ENCODE peak calls at places on chromosomes 12 and 14, in five cellular contexts. O is astrocyte, W is suprapubic skin, Q is HT1080, B is GM03348. S is an unnamed sample.
A peak's percentile ranks its signal among the peaks of the same experiment; 100 is the strongest.

GRCh38 chr12:21656931-21657335 is 709 bp downstream of the LDHB start:
- DNase-seq in B (peak; percentile 51), W (no peak), O (peak; percentile 41), Q (no peak), S (peak; percentile 66)

GRCh38 chr14:77319416-77319815 is 1.3 kb downstream of the POMT2 start:
- DNase-seq in W (no peak), Q (no peak), O (no peak), B (no peak), S (no peak)

GRCh38 chr14:70822706-70823185 is 13.4 kb upstream of the MAP3K9 start:
- DNase-seq in Q (no peak), W (no peak), B (peak; percentile 77), O (no peak), S (peak; percentile 68)

GRCh38 chr12:22333751-22334695 is 484 bp downstream of the ST8SIA1 start:
- DNase-seq in O (no peak), B (no peak), W (no peak), Q (no peak), S (no peak)

GRCh38 chr12:75876843-75877587 is 154.6 kb downstream of the PHLDA1 start:
- DNase-seq in O (no peak), Q (no peak), W (no peak), B (no peak), S (no peak)

GRCh38 chr12:78418919-78419318 is 445.7 kb upstream of the SYT1 start:
- DNase-seq in B (no peak), Q (no peak), O (no peak), W (no peak), S (no peak)

GRCh38 chr14:103702497-103703432 is 12.5 kb downstream of the XRCC3 start:
- DNase-seq in O (no peak), W (peak; percentile 49), Q (no peak), B (no peak), S (no peak)

GRCh38 chr12:116539905-116540482 is 19.2 kb upstream of the MAP1LC3B2 start:
- DNase-seq in W (no peak), Q (peak; percentile 66), O (peak; percentile 48), B (peak; percentile 29), S (no peak)

GRCh38 chr14:51884086-51884927 is 23.9 kb downstream of the GNG2 start:
- DNase-seq in B (peak; percentile 22), Q (peak; percentile 60), W (no peak), O (peak; percentile 82), S (no peak)

GRCh38 chr12:131055093-131055465 is 101.4 kb downstream of the ADGRD1 start:
- DNase-seq in B (no peak), Q (no peak), W (no peak), O (no peak), S (no peak)

GRCh38 chr14:102928412-102929348 is 6.2 kb downstream of the AMN start:
- DNase-seq in W (peak; percentile 86), Q (no peak), B (peak; percentile 64), O (peak; percentile 10), S (peak; percentile 95)

GRCh38 chr12:103632554-103633216 is 45.6 kb downstream of the STAB2 start:
- DNase-seq in Q (peak; percentile 56), W (peak; percentile 66), B (peak; percentile 82), O (peak; percentile 2), S (peak; percentile 68)

GRCh38 chr14:104926619-104927431 is 2.1 kb downstream of the PLD4 start:
- DNase-seq in W (no peak), Q (no peak), O (no peak), B (no peak), S (no peak)

GRCh38 chr14:61337893-61338292 is 16.5 kb downstream of the PRKCH start:
- DNase-seq in B (no peak), O (no peak), Q (no peak), W (no peak), S (no peak)

GRCh38 chr12:10361622-10362021 is 28.2 kb downstream of the KLRK1 start:
- DNase-seq in W (no peak), O (peak; percentile 76), Q (no peak), B (no peak), S (no peak)

GRCh38 chr12:92068441-92068840 is 77.2 kb downstream of the BTG1 start:
- DNase-seq in Q (no peak), O (no peak), B (no peak), W (no peak), S (no peak)

GRCh38 chr12:1719139-1719538 is 28.3 kb downstream of the ADIPOR2 start:
- DNase-seq in O (no peak), B (peak; percentile 39), W (no peak), Q (no peak), S (no peak)

GRCh38 chr14:91647817-91648216 is 84.1 kb downstream of the CATSPERB start:
- DNase-seq in B (no peak), Q (no peak), O (no peak), W (no peak), S (no peak)

GRCh38 chr12:105820407-105821140 is 318.2 kb downstream of the NUAK1 start:
- DNase-seq in B (peak; percentile 70), Q (no peak), O (peak; percentile 86), W (peak; percentile 77), S (no peak)

GRCh38 chr12:69475237-69475984 is 5.2 kb downstream of the FRS2 start:
- DNase-seq in W (no peak), Q (no peak), B (no peak), O (no peak), S (no peak)

GRCh38 chr12:124862768-124863408 is 776 bp downstream of the SCARB1 start:
- DNase-seq in W (no peak), O (no peak), B (no peak), Q (no peak), S (no peak)

GRCh38 chr12:89497467-89497866 is 27.1 kb downstream of the GALNT4 start:
- DNase-seq in B (no peak), O (no peak), Q (no peak), W (no peak), S (no peak)

GRCh38 chr12:61574339-61574738 is 685.9 kb upstream of the USP15 start:
- DNase-seq in B (no peak), W (no peak), Q (peak; percentile 3), O (no peak), S (no peak)

GRCh38 chr12:43370299-43370698 is 181.7 kb downstream of the ADAMTS20 start:
- DNase-seq in B (no peak), Q (peak; percentile 92), O (peak; percentile 59), W (no peak), S (no peak)

GRCh38 chr12:49789992-49790391 is 38.2 kb downstream of the NCKAP5L start:
- DNase-seq in W (no peak), B (no peak), Q (no peak), O (no peak), S (no peak)

GRCh38 chr12:46150735-46151134 is 118.1 kb downstream of the SLC38A1 start:
- DNase-seq in B (no peak), W (no peak), Q (no peak), O (no peak), S (no peak)

GRCh38 chr14:29584992-29585391 is 342.7 kb downstream of the PRKD1 start:
- DNase-seq in Q (peak; percentile 39), O (peak; percentile 80), W (no peak), B (peak; percentile 38), S (peak; percentile 65)

GRCh38 chr12:131461096-131461495 is 249.8 kb upstream of the SFSWAP start:
- DNase-seq in B (no peak), Q (no peak), O (no peak), W (no peak), S (peak; percentile 26)

GRCh38 chr14:55641290-55641689 is 61.3 kb downstream of the KTN1 start:
- DNase-seq in W (no peak), O (no peak), Q (no peak), B (no peak), S (no peak)

S was measured in upper lobe of right lung.